ENCODE peak calls at places on chromosomes 7 and 10, in ten cellular contexts. E, S, Q, J, M, X, P, U, N and B are unnamed samples.

GRCh38 chr7:77238703-77239136 is 39.1 kb upstream of the FGL2 start:
- DNase-seq in M (no peak), X (no peak), S (peak), J (no peak), Q (no peak), N (no peak), E (no peak), U (no peak), P (no peak), B (no peak)

GRCh38 chr7:114150704-114151103 is 231.9 kb upstream of the PPP1R3A start:
- DNase-seq in P (no peak), N (no peak), Q (no peak), E (no peak), S (no peak), U (no peak), X (no peak), J (no peak), M (no peak), B (no peak)

GRCh38 chr7:104208421-104208780 is 588 bp upstream of the ORC5 start:
- DNase-seq in M (no peak), Q (no peak), J (no peak), S (no peak), X (no peak), P (no peak), U (no peak), E (no peak), N (no peak), B (no peak)

GRCh38 chr10:78700413-78700812 is 368.4 kb upstream of the ZMIZ1 start:
- DNase-seq in N (no peak), M (no peak), E (no peak), S (no peak), J (no peak), Q (peak), X (no peak), P (no peak), U (peak), B (no peak)

GRCh38 chr10:107914450-107915276 is 750.2 kb upstream of the SORCS1 start:
- DNase-seq in N (peak), M (no peak), U (no peak), P (no peak), Q (peak), X (no peak), J (no peak), S (peak), E (no peak), B (peak)

GRCh38 chr7:159117366-159118219 is 27.1 kb downstream of the VIPR2 start:
- DNase-seq in X (no peak), P (no peak), J (no peak), U (peak), N (peak), M (no peak), S (no peak), Q (no peak), E (no peak), B (no peak)

GRCh38 chr10:126094537-126094936 is 198.2 kb downstream of the FANK1 start:
- DNase-seq in U (no peak), E (no peak), Q (no peak), J (no peak), S (no peak), M (no peak), X (no peak), N (no peak), P (no peak), B (no peak)

GRCh38 chr10:59091239-59091638 is 85.2 kb upstream of the PHYHIPL start:
- DNase-seq in U (no peak), M (no peak), E (no peak), N (no peak), P (no peak), Q (no peak), X (no peak), S (no peak), J (no peak), B (no peak)

GRCh38 chr10:68795886-68796532 is 31.3 kb upstream of the STOX1 start:
- DNase-seq in S (no peak), X (no peak), U (no peak), M (no peak), Q (no peak), J (no peak), N (no peak), E (no peak), P (no peak), B (no peak)

GRCh38 chr7:157738064-157738460 is 401.3 kb downstream of the DNAJB6 start:
- DNase-seq in Q (no peak), M (no peak), P (no peak), N (no peak), E (no peak), U (no peak), X (no peak), S (no peak), J (no peak), B (no peak)

GRCh38 chr10:7529638-7530037 is 118.8 kb upstream of the SFMBT2 start:
- DNase-seq in E (no peak), S (no peak), U (no peak), Q (peak), N (no peak), J (peak), M (no peak), P (no peak), X (no peak), B (no peak)

GRCh38 chr7:111401516-111401915 is 160.8 kb downstream of the IMMP2L start:
- DNase-seq in U (no peak), S (no peak), J (no peak), X (no peak), P (no peak), M (no peak), E (no peak), N (no peak), Q (no peak), B (no peak)

GRCh38 chr7:39086638-39087360 is 109.1 kb downstream of the POU6F2 start:
- DNase-seq in U (no peak), S (no peak), J (no peak), Q (no peak), P (no peak), E (no peak), N (no peak), X (no peak), M (no peak), B (no peak)

GRCh38 chr10:22531441-22531840 is 182.9 kb downstream of the PIP4K2A start:
- DNase-seq in S (no peak), P (no peak), M (no peak), E (no peak), U (no peak), J (no peak), Q (no peak), N (no peak), X (no peak), B (no peak)

GRCh38 chr7:151586531-151587270 is 67.0 kb upstream of the RHEB start:
- DNase-seq in M (no peak), P (no peak), J (no peak), X (no peak), U (no peak), S (no peak), Q (no peak), E (no peak), N (no peak), B (no peak)

GRCh38 chr10:18566177-18566576 is 85.2 kb downstream of the NSUN6 start:
- DNase-seq in X (no peak), S (no peak), Q (no peak), P (no peak), U (no peak), M (no peak), J (no peak), E (no peak), N (no peak), B (no peak)

GRCh38 chr7:2934211-2934731 is 90.2 kb upstream of the GNA12 start:
- DNase-seq in E (no peak), U (no peak), J (peak), P (peak), X (no peak), Q (no peak), N (peak), S (peak), M (peak), B (no peak)

GRCh38 chr7:28926871-28927597 is 31.1 kb downstream of the TRIL start:
- DNase-seq in Q (peak), S (peak), U (peak), P (peak), J (peak), X (peak), E (peak), M (peak), N (peak), B (peak)

GRCh38 chr10:31087855-31088254 is 56.2 kb upstream of the ZNF438 start:
- DNase-seq in U (no peak), X (no peak), J (no peak), N (no peak), P (no peak), E (no peak), S (no peak), M (no peak), Q (no peak), B (no peak)

GRCh38 chr7:122790132-122790531 is 87.4 kb upstream of the RNF148 start:
- DNase-seq in M (no peak), U (no peak), P (no peak), N (no peak), S (no peak), J (no peak), X (no peak), E (no peak), Q (no peak), B (no peak)

GRCh38 chr10:36624551-36625100 is 500.8 kb upstream of the ANKRD30A start:
- DNase-seq in N (no peak), S (no peak), P (peak), Q (no peak), J (no peak), U (no peak), X (no peak), E (no peak), M (no peak), B (no peak)

GRCh38 chr7:98240961-98241673 is 10.9 kb downstream of the TECPR1 start:
- DNase-seq in J (peak), S (no peak), N (no peak), X (peak), P (no peak), U (no peak), M (peak), E (no peak), Q (peak), B (peak)

GRCh38 chr7:94908204-94909022 is 1.0 kb downstream of the PPP1R9A start:
- DNase-seq in N (peak), P (no peak), Q (peak), J (no peak), E (no peak), U (peak), S (peak), X (no peak), M (no peak), B (peak)

GRCh38 chr7:64890761-64891666 is 12.1 kb upstream of the ZNF273 start:
- DNase-seq in J (no peak), X (no peak), P (no peak), U (no peak), M (no peak), E (no peak), Q (no peak), N (no peak), S (no peak), B (no peak)

GRCh38 chr10:96747734-96748550 is 27.6 kb upstream of the PIK3AP1 start:
- DNase-seq in N (no peak), M (no peak), Q (no peak), J (peak), S (no peak), X (peak), P (no peak), U (no peak), E (no peak), B (peak)

GRCh38 chr7:45691155-45691656 is 117.0 kb downstream of the ADCY1 start:
- DNase-seq in N (peak), S (no peak), E (no peak), P (no peak), M (no peak), J (no peak), X (no peak), Q (no peak), U (no peak), B (no peak)

GRCh38 chr7:158050441-158051371 is 536.9 kb downstream of the PTPRN2 start:
- DNase-seq in N (peak), J (no peak), X (no peak), E (no peak), S (peak), P (no peak), Q (no peak), M (no peak), U (no peak), B (no peak)

GRCh38 chr7:2355079-2356008 is 717 bp downstream of the EIF3B start:
- DNase-seq in Q (peak), P (no peak), E (peak), X (peak), N (peak), S (no peak), U (peak), J (peak), M (no peak), B (no peak)

GRCh38 chr7:69864822-69865221 is 266.5 kb downstream of the AUTS2 start:
- DNase-seq in E (no peak), S (no peak), U (no peak), Q (no peak), M (no peak), N (no peak), P (no peak), J (no peak), X (no peak), B (no peak)

GRCh38 chr7:73707045-73707631 is 12.3 kb downstream of the STX1A start:
- DNase-seq in J (peak), E (no peak), M (peak), Q (no peak), X (no peak), N (peak), P (no peak), U (peak), S (peak), B (peak)

GRCh38 chr10:77613476-77614130 is 24.0 kb downstream of the KCNMA1 start:
- DNase-seq in M (no peak), N (no peak), P (no peak), E (no peak), X (no peak), Q (no peak), S (no peak), J (no peak), U (no peak), B (no peak)

GRCh38 chr7:25619963-25620799 is 391.9 kb upstream of the NPVF start:
- DNase-seq in P (no peak), N (no peak), J (peak), S (no peak), X (peak), U (peak), Q (no peak), E (no peak), M (no peak), B (no peak)

GRCh38 chr10:102646610-102647432 is 2.5 kb downstream of the TRIM8 start:
- DNase-seq in J (peak), X (peak), E (peak), M (no peak), P (no peak), U (peak), S (peak), Q (no peak), N (peak), B (no peak)

GRCh38 chr7:28587211-28587610 is 174.9 kb downstream of the CREB5 start:
- DNase-seq in M (no peak), S (no peak), Q (no peak), E (no peak), J (no peak), X (no peak), U (no peak), N (no peak), P (no peak), B (no peak)

GRCh38 chr7:123916240-123916724 is 8.8 kb upstream of the SPAM1 start:
- DNase-seq in J (no peak), E (no peak), P (peak), N (no peak), X (peak), S (no peak), U (no peak), Q (no peak), M (no peak), B (peak)

GRCh38 chr7:88927-89921 is 103.1 kb upstream of the FAM20C start:
- DNase-seq in E (no peak), S (no peak), P (peak), X (no peak), U (peak), J (peak), M (peak), N (peak), Q (no peak), B (peak)

GRCh38 chr10:72321248-72322029 is 33.3 kb downstream of the DNAJB12 start:
- DNase-seq in U (no peak), S (no peak), P (no peak), J (no peak), X (no peak), M (no peak), Q (no peak), N (no peak), E (no peak), B (no peak)

GRCh38 chr10:128060341-128060851 is 65.8 kb downstream of the MKI67 start:
- DNase-seq in Q (no peak), U (no peak), J (no peak), E (no peak), P (no peak), N (peak), S (no peak), X (no peak), M (no peak), B (no peak)

DNA sequence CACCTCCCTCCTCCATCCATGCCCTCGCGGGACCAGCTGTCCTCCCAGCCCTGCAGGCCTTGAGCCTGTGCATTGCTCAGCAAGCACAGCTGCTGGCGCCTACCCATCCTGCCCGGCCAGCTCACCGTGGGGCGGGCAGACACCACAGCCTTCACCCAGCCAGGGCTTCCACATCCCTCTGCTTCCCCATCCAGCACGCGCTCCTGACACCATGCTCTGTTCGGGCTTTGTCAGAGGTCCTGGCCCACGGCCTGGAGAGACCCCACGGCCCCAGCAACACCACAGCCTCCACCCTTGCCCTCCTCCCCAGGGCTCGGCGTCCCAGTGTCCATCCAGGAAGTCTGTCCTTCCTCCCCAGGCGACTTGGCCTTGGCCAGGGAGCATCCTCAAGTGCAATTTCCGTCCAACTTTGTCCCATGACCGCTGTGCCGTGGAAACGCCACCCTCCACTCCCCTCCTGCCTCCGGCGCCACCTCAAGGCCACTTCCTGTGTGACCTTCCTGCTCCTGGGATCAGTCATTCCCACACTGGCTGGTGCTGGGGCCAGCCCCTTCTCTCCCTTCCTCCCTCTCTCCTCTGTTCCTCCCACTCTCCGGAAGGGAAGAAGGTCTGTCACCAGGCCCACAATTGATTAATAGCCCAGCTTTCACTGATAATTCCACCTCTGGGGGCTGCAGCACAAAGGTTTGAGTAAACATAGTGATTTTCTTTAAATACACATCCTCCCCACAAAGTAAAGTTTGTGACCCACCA is 71.5 kb upstream of the SMNDC1 start:
- DNase-seq in X (no peak), Q (no peak), U (peak), J (no peak), N (peak), S (peak), P (no peak), E (no peak), M (no peak), B (no peak)
- TF ChIP-seq CTCF in X (no peak), Q (no peak), U (no peak), J (no peak), N (peak), S (no peak), P (no peak), E (no peak), M (no peak), B (no peak)

GRCh38 chr10:33333260-33334169 is 952 bp downstream of the NRP1 start:
- DNase-seq in P (no peak), E (no peak), S (no peak), X (no peak), J (peak), Q (no peak), U (no peak), M (peak), N (no peak), B (peak)

GRCh38 chr10:33334170-33334838 is at the start of gene NRP1:
- DNase-seq in S (peak), J (peak), P (no peak), M (peak), N (peak), Q (peak), X (no peak), E (no peak), U (peak), B (peak)

GRCh38 chr10:33335800-33336605 is 1.5 kb upstream of the NRP1 start:
- DNase-seq in J (no peak), Q (peak), P (peak), U (peak), S (peak), M (peak), N (peak), X (no peak), E (no peak), B (peak)

GRCh38 chr10:33335550-33335799 is 1.0 kb upstream of the NRP1 start:
- DNase-seq in Q (no peak), E (no peak), N (no peak), J (no peak), P (no peak), X (no peak), U (no peak), M (no peak), S (peak), B (peak)

DNA sequence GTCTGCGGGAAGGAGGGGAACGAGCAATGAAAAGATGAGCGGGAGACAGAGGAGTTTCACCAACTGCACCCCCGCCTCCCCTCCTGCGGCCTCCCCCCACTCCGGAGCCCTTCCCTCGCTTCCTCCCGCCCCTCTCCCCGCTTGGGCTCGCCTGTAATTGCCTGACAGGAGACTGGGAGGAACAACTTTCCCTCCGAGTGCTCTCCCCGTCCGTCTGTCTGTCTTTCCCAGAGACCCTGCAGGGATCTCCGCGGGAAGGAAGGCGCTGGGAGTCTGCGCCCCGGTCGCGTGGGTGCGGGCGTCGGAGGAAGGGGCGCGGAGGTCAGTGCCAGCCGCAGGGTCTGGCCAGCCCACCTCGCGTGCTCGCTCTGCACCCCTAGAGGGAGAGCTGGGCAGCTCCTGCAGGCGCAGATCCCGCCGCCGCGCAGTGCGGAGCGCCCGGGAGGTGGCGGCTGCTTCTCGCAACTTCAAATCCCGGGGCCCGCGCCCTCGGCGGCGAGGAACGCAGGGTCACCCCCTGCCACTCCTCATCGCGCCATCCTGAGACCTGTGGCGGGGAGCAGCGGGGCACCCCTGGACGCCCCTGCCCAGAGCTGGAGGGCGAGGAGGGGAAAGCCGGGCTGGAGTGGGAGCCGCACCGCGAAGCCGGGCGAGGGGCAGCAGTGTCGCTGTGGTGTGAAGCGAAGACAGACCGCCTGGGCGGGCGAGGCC is 527 bp upstream of the NRP1 start:
- DNase-seq in Q (peak), E (no peak), N (peak), M (peak), U (peak), S (peak), P (no peak), J (peak), X (no peak), B (peak)
- TF ChIP-seq CTCF in Q (peak), E (no peak), N (peak), M (peak), U (peak), S (peak), P (peak), J (peak), X (no peak), B (no peak)

DNA sequence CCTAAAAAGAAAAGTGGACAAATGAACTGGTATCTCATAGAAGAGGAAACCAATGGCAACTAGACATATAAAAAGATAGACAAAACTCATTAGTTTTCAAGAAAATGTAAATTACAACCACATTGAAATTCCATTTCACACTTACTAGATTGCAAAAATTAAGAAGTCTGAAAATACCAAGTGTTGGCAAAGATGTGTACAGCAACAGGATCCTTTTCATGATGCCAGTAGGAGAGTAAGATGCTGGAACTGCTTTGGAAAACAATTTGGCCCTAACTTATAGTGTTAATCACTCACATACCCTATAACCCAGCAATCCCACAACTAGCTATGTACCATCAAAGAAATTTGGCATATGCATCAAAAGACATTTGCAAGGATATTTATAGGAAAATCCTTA is 15.5 kb downstream of the REEP3 start:
- DNase-seq in U (no peak), Q (no peak), X (no peak), J (no peak), P (no peak), M (no peak), S (no peak), E (no peak), N (no peak), B (no peak)
- TF ChIP-seq CTCF in U (no peak), Q (no peak), X (no peak), J (no peak), P (no peak), M (no peak), S (no peak), E (no peak), N (no peak), B (no peak)

GRCh38 chr10:70671619-70672164 is 614 bp upstream of the ADAMTS14 start:
- DNase-seq in U (no peak), N (no peak), J (no peak), S (no peak), P (no peak), M (no peak), X (no peak), Q (no peak), E (no peak), B (no peak)
- TF ChIP-seq CTCF in U (no peak), N (no peak), J (no peak), S (no peak), P (peak), M (peak), X (no peak), Q (no peak), E (no peak), B (no peak)